ENCODE peak calls at places on chromosomes 4 and X, in five cellular contexts. N is H1, X is GM12878, Q is HepG2, G is K562. C is an unnamed sample.

GRCh38 chr4:52904421-52904820 is 42.3 kb downstream of the RASL11B start:
- DNase-seq in X (no peak), N (no peak), Q (no peak), G (no peak), C (no peak)

GRCh38 chr4:150418757-150419410 is 163.1 kb upstream of the MAB21L2 start:
- DNase-seq in N (no peak), Q (no peak), G (no peak), X (no peak), C (no peak)

GRCh38 chr4:10506077-10506476 is 48.9 kb upstream of the ZNF518B start:
- DNase-seq in Q (no peak), N (no peak), X (no peak), G (no peak), C (no peak)

GRCh38 chr4:104128850-104129213 is 365.9 kb downstream of the CXXC4 start:
- DNase-seq in Q (peak), X (no peak), N (no peak), G (no peak), C (no peak)

GRCh38 chr4:41363384-41363981 is 106.8 kb downstream of the UCHL1 start:
- DNase-seq in X (no peak), N (no peak), G (no peak), Q (no peak), C (no peak)

GRCh38 chr4:78121338-78121904 is 64.3 kb downstream of the FRAS1 start:
- DNase-seq in Q (no peak), N (no peak), G (no peak), X (no peak), C (no peak)

GRCh38 chrX:28042260-28042659 is 61.0 kb upstream of the DCAF8L1 start:
- DNase-seq in X (no peak), G (no peak), N (no peak), Q (no peak), C (no peak)

GRCh38 chr4:153205028-153205648 is 895 bp downstream of the TRIM2 start:
- DNase-seq in N (no peak), X (peak), Q (peak), G (no peak), C (no peak)

GRCh38 chr4:56570041-56570440 is 64.5 kb downstream of the ARL9 start:
- DNase-seq in X (no peak), G (no peak), Q (no peak), N (no peak), C (no peak)

GRCh38 chrX:115679460-115679859 is 118.5 kb downstream of the PLS3 start:
- DNase-seq in G (peak), Q (peak), X (no peak), N (no peak), C (no peak)

GRCh38 chr4:6986067-6986780 is 56.9 kb upstream of the TADA2B start:
- DNase-seq in G (peak), Q (no peak), X (no peak), N (no peak), C (no peak)

GRCh38 chr4:122481766-122482405 is 25.4 kb upstream of the IL2 start:
- DNase-seq in X (no peak), N (no peak), Q (no peak), G (no peak), C (no peak)

GRCh38 chr4:41349021-41349420 is 92.3 kb downstream of the UCHL1 start:
- DNase-seq in N (no peak), X (no peak), G (no peak), Q (no peak), C (no peak)

GRCh38 chr4:122668241-122668640 is 47.4 kb upstream of the IL21 start:
- DNase-seq in X (no peak), G (no peak), Q (no peak), N (no peak), C (no peak)

GRCh38 chrX:22629105-22629725 is 356.5 kb downstream of the CBLL2 start:
- DNase-seq in X (no peak), Q (no peak), G (no peak), N (no peak), C (no peak)

GRCh38 chrX:130091976-130092522 is 18.2 kb downstream of the ELF4 start:
- DNase-seq in G (peak), X (peak), N (no peak), Q (peak), C (peak)

GRCh38 chr4:177579649-177580048 is 137.4 kb upstream of the AGA start:
- DNase-seq in Q (no peak), G (no peak), N (no peak), X (no peak), C (no peak)

GRCh38 chr4:48699470-48699869 is 80.6 kb downstream of the FRYL start:
- DNase-seq in Q (peak), N (no peak), X (no peak), G (no peak), C (no peak)

GRCh38 chr4:125044886-125045285 is 269.9 kb upstream of the FAT4 start:
- DNase-seq in X (no peak), N (no peak), Q (no peak), G (no peak), C (no peak)

GRCh38 chrX:12471061-12471460 is 320.2 kb upstream of the PRPS2 start:
- DNase-seq in X (no peak), N (no peak), G (no peak), Q (no peak), C (no peak)

GRCh38 chrX:35015627-35016026 is 73.0 kb downstream of the FAM47B start:
- DNase-seq in Q (no peak), G (no peak), X (no peak), N (no peak), C (no peak)

GRCh38 chr4:16791460-16791859 is 107.0 kb downstream of the LDB2 start:
- DNase-seq in N (no peak), Q (no peak), X (no peak), G (no peak), C (no peak)

DNA sequence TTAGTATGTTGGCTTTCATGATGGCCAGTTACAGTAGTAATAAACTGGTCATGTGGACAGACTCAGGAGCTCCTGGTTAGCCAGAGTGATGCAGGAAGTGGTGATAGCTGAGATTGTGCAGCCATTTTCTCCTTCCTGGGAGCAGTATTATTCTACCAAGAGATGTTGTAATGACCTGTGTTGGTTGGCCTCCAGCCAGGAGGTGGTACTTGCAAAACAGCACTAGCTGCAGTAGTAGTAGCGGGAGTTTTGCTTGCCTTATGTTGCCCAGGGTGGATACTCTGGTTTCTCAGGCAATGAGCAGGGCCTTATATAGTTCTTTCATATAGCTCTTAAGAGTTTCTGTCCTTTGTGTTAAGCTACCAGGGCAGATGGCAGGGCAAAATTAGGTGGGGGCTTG is 998.8 kb downstream of the GLUD2 start:
- DNase-seq in Q (no peak), N (no peak), X (no peak), G (no peak), C (no peak)
- TF ChIP-seq ATF2 in Q (no peak), N (no peak), X (no peak), G (no peak), C (no peak)

DNA sequence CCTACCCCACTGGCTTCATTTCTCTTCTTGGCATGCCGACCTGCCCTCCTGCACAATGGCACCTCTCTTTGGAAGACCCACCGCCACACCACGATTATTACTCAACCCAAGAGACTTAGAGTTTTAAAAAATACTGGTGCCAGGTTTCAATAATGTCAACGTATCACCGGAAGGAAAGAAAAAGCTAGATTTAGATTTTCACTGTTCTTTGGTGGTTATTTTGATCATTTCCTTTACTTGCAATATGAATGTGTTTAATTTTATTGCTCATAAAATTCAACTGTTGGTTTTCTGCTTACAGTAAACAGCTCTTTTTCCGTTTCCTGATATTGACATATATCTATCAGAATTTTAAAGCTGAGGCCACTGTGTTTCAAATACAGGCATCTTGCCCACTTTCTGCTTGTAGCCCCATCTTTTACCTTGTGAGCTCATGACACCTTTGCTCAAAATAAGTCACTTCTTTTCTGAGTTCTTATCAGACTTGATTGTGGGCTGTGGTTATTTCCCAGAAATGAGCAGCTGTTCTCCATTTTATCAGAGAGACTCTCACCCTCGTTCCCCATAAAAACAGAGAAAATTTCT is 439.1 kb downstream of the INPP4B start:
- DNase-seq in G (no peak), X (no peak), Q (no peak), N (no peak), C (no peak)
- TF ChIP-seq ATF2 in G (no peak), X (no peak), Q (no peak), N (no peak), C (no peak)

GRCh38 chr4:166941629-166942028 is 292.7 kb downstream of the SPOCK3 start:
- DNase-seq in Q (no peak), N (no peak), X (peak), G (no peak), C (no peak)
- TF ChIP-seq ATF2 in Q (no peak), N (no peak), X (no peak), G (no peak), C (no peak)

DNA sequence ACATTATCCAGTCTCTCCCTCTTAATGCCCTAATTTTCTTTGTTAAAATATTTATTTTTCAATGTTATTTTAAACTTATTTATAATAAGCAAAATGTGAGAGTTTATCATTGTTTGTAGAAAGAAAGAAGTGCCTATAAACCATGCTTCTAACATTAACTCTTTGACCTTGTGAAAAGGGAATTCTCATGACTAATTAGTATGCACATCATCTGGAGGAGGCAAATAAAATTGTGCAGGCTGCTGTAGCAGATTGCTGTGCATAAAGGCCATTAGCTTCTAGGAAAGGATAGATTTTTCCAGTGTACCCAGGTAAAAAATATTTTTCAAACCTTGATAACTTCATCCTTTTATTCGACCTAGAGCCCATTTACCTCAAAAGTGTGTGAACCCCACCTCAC is 84.6 kb upstream of the GUCY1A1 start:
- DNase-seq in N (no peak), X (no peak), Q (no peak), G (no peak), C (no peak)
- TF ChIP-seq ATF2 in N (no peak), X (no peak), Q (no peak), G (no peak), C (no peak)

DNA sequence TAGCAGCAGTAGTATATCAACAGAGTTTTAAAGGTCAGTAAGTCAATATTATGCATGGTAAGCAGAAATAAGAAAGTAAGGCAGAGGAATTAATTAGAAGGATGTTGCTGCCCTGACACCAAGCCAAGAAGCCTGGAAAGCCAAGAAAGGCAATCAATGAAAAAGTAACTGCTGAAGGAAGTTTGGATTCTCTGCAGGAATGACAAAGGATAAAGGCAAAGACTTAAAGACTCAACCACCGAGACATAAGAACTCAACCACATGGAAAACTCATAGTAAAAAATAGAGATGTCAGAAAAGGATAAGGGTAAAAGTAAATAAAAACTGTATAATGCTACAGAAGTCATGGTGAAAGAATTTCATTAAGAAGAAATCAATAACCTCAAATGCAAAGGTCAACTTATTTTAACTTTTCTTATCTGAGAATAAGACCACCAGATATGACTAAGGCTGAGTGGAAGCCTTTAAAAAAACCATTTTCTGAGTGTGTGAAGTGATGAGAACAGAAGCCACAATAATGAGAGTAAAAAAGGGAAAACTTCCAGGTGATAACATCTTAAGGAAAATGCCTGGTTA is 55.2 kb downstream of the NEK1 start:
- DNase-seq in Q (no peak), N (no peak), G (no peak), X (no peak), C (no peak)
- TF ChIP-seq ATF2 in Q (no peak), N (no peak), G (no peak), X (no peak), C (no peak)

DNA sequence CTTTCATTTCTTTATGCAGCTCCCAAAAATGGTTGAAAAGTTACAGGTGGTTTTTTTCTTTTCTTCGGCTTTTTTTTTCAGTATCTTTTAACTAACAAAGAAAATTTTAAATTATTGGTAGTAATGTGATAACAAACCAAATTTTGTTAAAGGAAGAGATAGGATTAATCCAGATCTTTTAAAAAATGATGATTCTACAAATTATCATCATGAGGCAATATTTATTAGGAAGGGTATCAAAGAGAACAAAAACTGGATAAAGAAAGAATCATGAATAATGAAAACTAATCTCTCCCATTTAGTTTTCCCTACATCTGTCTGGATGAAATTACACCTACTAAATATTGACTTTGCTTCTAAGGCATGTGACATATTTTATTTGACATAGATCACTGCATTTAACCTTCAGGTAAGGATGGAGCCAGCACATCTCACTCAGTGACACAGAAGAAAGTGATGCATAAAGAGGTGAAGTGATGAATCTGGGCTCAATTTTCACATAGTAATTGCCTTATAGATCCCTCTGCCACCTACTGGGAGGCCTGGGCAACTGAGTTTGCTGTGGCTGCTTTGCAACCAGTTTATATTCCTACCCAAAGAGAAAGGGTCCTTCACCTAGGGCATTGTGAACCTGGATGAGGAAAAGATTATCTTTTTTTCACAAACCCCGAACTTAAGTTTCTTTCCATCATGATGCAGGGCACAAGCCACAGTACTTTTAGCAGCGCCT is 155.6 kb downstream of the HNRNPD start:
- DNase-seq in Q (no peak), X (no peak), N (no peak), G (no peak), C (no peak)
- TF ChIP-seq ATF2 in Q (no peak), X (no peak), N (no peak), G (no peak), C (no peak)

C was measured in WTC11.